ENCODE peak calls at places on chromosomes 2 and 18, in four cellular contexts. M is HCT116, D is GM12892, E is breast epithelium. W is an unnamed sample.
A peak's percentile ranks its signal among the peaks of the same experiment; 100 is the strongest.

GRCh38 chr2:148876589-148877402 is 1.8 kb downstream of the KIF5C start:
- DNase-seq in M (no peak), D (peak; percentile 15), E (no peak), W (no peak)

GRCh38 chr2:52500561-52500960 is 1267.0 kb upstream of the CHAC2 start:
- DNase-seq in M (no peak), D (no peak), E (no peak), W (no peak)

GRCh38 chr2:47094519-47095155 is 60.5 kb downstream of the STPG4 start:
- DNase-seq in M (no peak), D (no peak), E (no peak), W (no peak)

GRCh38 chr18:69883781-69884180 is 63.9 kb downstream of the CD226 start:
- DNase-seq in M (no peak), D (no peak), E (no peak), W (no peak)

GRCh38 chr18:3035635-3036034 is 22.7 kb upstream of the LPIN2 start:
- DNase-seq in M (no peak), D (no peak), E (no peak), W (no peak)

GRCh38 chr2:189129971-189130370 is 49.6 kb downstream of the COL5A2 start:
- DNase-seq in M (no peak), D (no peak), E (no peak), W (no peak)

GRCh38 chr2:95347681-95348608 is 50.8 kb downstream of the KCNIP3 start:
- DNase-seq in M (no peak), D (no peak), E (no peak), W (no peak)

GRCh38 chr2:96800061-96800761 is 15.9 kb upstream of the CNNM3 start:
- DNase-seq in M (no peak), D (no peak), E (no peak), W (no peak)

GRCh38 chr2:164504253-164504652 is 117.0 kb downstream of the GRB14 start:
- DNase-seq in M (no peak), D (no peak), E (no peak), W (peak; percentile 2)

GRCh38 chr18:6920099-6920955 is 190.8 kb downstream of the ARHGAP28 start:
- DNase-seq in M (no peak), D (peak; percentile 17), E (no peak), W (peak; percentile 70)

GRCh38 chr2:39139511-39140237 is 18.8 kb upstream of the SOS1 start:
- DNase-seq in M (no peak), D (no peak), E (no peak), W (peak; percentile 57)

GRCh38 chr2:149080964-149081363 is 42.5 kb downstream of the LYPD6B start:
- DNase-seq in M (no peak), D (no peak), E (no peak), W (no peak)

GRCh38 chr2:124264496-124265160 is 239.5 kb downstream of the CNTNAP5 start:
- DNase-seq in M (no peak), D (no peak), E (no peak), W (no peak)

GRCh38 chr2:177265834-177266817 is 1.6 kb upstream of the NFE2L2 start:
- DNase-seq in M (no peak), D (no peak), E (no peak), W (peak; percentile 82)

GRCh38 chr2:202060218-202060617 is 12.8 kb upstream of the KIAA2012 start:
- DNase-seq in M (no peak), D (no peak), E (no peak), W (no peak)

GRCh38 chr2:9170458-9171130 is 36.0 kb upstream of the ASAP2 start:
- DNase-seq in M (no peak), D (no peak), E (no peak), W (no peak)

GRCh38 chr2:1739961-1740713 is 4.2 kb downstream of the PXDN start:
- DNase-seq in M (no peak), D (no peak), E (no peak), W (no peak)

GRCh38 chr2:201436141-201436540 is 15.1 kb downstream of the TRAK2 start:
- DNase-seq in M (no peak), D (no peak), E (no peak), W (no peak)

GRCh38 chr2:88054300-88055048 is 1.1 kb downstream of the KRCC1 start:
- DNase-seq in M (no peak), D (no peak), E (no peak), W (peak; percentile 57)

GRCh38 chr2:26401739-26402541 is at the start of gene DRC1:
- DNase-seq in M (no peak), D (peak; percentile 42), E (peak; percentile 23), W (peak; percentile 75)

GRCh38 chr2:149149007-149149297 is 110.5 kb downstream of the LYPD6B start:
- DNase-seq in M (no peak), D (no peak), E (no peak), W (no peak)

GRCh38 chr2:61328707-61329251 is 142.1 kb downstream of the USP34 start:
- DNase-seq in M (peak; percentile 12), D (no peak), E (no peak), W (no peak)

GRCh38 chr2:188902906-188903305 is 71.3 kb upstream of the COL3A1 start:
- DNase-seq in M (no peak), D (no peak), E (no peak), W (no peak)

GRCh38 chr2:177353084-177353483 is 39.5 kb upstream of the AGPS start:
- DNase-seq in M (no peak), D (no peak), E (no peak), W (no peak)

GRCh38 chr2:46144133-46144800 is 152.9 kb upstream of the EPAS1 start:
- DNase-seq in M (no peak), D (no peak), E (no peak), W (no peak)

GRCh38 chr2:158795110-158795924 is at the start of gene DAPL1:
- DNase-seq in M (no peak), D (no peak), E (no peak), W (no peak)

GRCh38 chr2:233486778-233487552 is 79.6 kb downstream of the USP40 start:
- DNase-seq in M (no peak), D (no peak), E (no peak), W (no peak)

GRCh38 chr18:9130195-9130594 is 6.4 kb upstream of the ANKRD12 start:
- DNase-seq in M (no peak), D (no peak), E (no peak), W (no peak)

GRCh38 chr2:7437122-7437521 is 519.9 kb downstream of the RNF144A start:
- DNase-seq in M (no peak), D (no peak), E (no peak), W (no peak)

GRCh38 chr2:134421556-134422328 is 167.9 kb downstream of the MGAT5 start:
- DNase-seq in M (no peak), D (no peak), E (no peak), W (no peak)

GRCh38 chr18:46158498-46158897 is 54.3 kb downstream of the HAUS1 start:
- DNase-seq in M (no peak), D (no peak), E (peak; percentile 25), W (no peak)

GRCh38 chr2:26617259-26618083 is 23.7 kb downstream of the CIB4 start:
- DNase-seq in M (no peak), D (no peak), E (no peak), W (no peak)

GRCh38 chr2:222424281-222424728 is at the start of gene SGPP2:
- DNase-seq in M (no peak), D (peak; percentile 41), E (no peak), W (no peak)

GRCh38 chr2:216112926-216113325 is 3.8 kb downstream of the XRCC5 start:
- DNase-seq in M (no peak), D (no peak), E (no peak), W (no peak)

GRCh38 chr2:227890495-227891079 is 19.2 kb downstream of the DAW1 start:
- DNase-seq in M (peak; percentile 40), D (no peak), E (no peak), W (peak; percentile 31)

GRCh38 chr2:108268001-108268400 is 20.7 kb upstream of the SULT1C2 start:
- DNase-seq in M (no peak), D (no peak), E (no peak), W (no peak)

GRCh38 chr2:57759131-57759530 is 287.5 kb upstream of the VRK2 start:
- DNase-seq in M (no peak), D (no peak), E (no peak), W (no peak)

GRCh38 chr18:48108136-48108535 is 177.7 kb upstream of the SMAD2 start:
- DNase-seq in M (no peak), D (no peak), E (no peak), W (no peak)

DNA sequence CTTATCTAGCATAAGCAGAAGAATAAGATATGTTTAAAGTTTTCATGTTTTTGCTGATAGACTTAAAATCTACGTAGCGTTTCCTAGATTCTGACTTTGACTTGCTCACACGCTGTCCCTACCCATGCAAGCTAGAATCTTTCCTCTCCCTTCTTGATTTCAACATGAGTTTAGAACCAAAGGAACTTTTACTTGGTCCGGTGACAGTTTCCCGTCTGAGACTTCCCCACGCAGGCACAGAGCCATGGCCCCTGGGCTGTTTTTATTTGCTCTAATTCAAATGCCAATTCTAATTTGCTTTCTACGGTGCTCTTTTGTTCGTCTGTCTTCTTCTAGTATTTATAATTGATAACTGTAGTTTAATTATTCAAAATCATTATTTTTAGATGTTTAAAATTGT is 467.7 kb downstream of the PARD3B start:
- DNase-seq in M (no peak), D (no peak), E (no peak), W (no peak)
- TF ChIP-seq POLR2A in M (no peak), D (no peak), E (no peak), W (no peak)

GRCh38 chr2:17753803-17754663 is at the start of the genes GEN1 and SMC6:
- DNase-seq in M (peak; percentile 81), D (peak; percentile 79), E (peak; percentile 77), W (peak; percentile 94)
- TF ChIP-seq POLR2A in M (peak; percentile 51), D (no peak), E (no peak), W (peak; percentile 75)

DNA sequence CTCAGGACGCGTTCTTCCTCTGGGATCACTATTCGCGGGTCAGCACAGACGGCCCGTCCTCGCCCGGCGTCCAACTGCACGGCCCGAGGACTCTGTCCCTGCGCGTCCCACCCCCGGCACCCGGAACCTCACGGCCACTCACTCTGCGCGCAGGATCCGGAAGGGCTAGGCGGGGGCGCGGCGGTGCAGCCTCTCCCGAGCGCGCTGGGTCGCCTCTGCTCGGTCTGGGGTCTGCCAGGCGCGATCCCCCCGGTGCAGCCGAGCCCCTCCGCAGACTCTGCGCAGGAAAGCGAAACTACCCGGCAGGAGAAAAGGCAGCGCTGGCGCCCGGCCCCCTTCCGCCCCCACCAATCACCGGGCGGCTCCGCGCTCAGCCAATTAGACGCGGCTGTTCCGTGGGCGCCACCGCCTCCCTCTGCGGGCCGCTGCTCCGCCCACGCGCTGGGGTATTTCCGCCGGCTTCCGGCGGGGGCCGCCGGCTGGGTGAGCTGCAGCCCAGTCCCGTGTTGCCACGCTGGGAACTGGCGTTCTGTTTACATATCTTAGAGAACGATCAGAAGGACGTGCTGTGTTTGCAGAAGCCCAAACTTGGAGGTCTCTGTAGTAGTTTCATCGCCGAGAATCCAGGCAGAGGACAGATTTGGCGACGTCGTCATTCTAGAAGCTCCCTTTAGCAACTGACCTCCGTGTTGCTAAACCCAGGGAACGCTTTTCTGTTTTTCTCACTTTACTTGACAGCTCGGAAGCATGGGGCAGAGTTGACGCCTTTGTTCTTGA is at the start of gene STAT1:
- DNase-seq in M (peak; percentile 65), D (peak; percentile 90), E (peak; percentile 88), W (peak; percentile 97)
- TF ChIP-seq POLR2A in M (peak; percentile 94), D (peak; percentile 99), E (peak; percentile 77), W (peak; percentile 95)

GRCh38 chr2:120012363-120012762 is 514 bp upstream of the EPB41L5 start:
- DNase-seq in M (no peak), D (no peak), E (no peak), W (no peak)

GRCh38 chr2:120016800-120017199 is 3.9 kb downstream of the EPB41L5 start:
- DNase-seq in M (no peak), D (no peak), E (no peak), W (no peak)

GRCh38 chr2:120014231-120014990 is 1.5 kb downstream of the EPB41L5 start:
- DNase-seq in M (no peak), D (no peak), E (no peak), W (no peak)

GRCh38 chr2:120013569-120014223 is 819 bp downstream of the EPB41L5 start:
- DNase-seq in M (peak; percentile 19), D (no peak), E (no peak), W (no peak)

GRCh38 chr2:120012771-120013568 is at the start of gene EPB41L5:
- DNase-seq in M (peak; percentile 87), D (peak; percentile 84), E (peak; percentile 81), W (peak; percentile 87)
- TF ChIP-seq POLR2A in M (peak; percentile 79), D (no peak), E (peak; percentile 37), W (no peak)

W was measured in erythroblast.